ENCODE peak calls at places on chromosome 22, in ten cellular contexts. B is M059J; S is choroid plexus epithelial cell; Q is retina; E is LHCN-M2; V is MCF 10A; D is endothelial cell; O is NCI-H510A; H is activated T-helper 1 cell treated with anti-CD3 and anti-CD28 coated beads, Interleukin-2, amount 50 U/mL, for 16 hours; L is stimulated activated CD4-positive, alpha-beta T cell treated with anti-CD3 and anti-CD28 coated beads, TNF-alpha, amount 100 ng/mL, for 48 hours. Z is an unnamed sample.
A peak's percentile ranks its signal among the peaks of the same experiment; 100 is the strongest.

GRCh38 chr22:24380220-24381218 is 46.9 kb upstream of the ADORA2A start:
- DNase-seq in B (no peak), S (no peak), Q (peak; percentile 6), E (no peak), V (no peak), D (no peak), O (no peak), H (no peak), L (no peak), Z (no peak)

GRCh38 chr22:30290679-30291333 is 1.5 kb upstream of the CASTOR1 start:
- DNase-seq in B (peak; percentile 79), S (peak; percentile 86), Q (peak; percentile 24), E (peak; percentile 97), V (peak; percentile 88), D (peak; percentile 52), O (peak; percentile 56), H (no peak), L (no peak), Z (peak; percentile 63)

GRCh38 chr22:31490496-31490925 is 869 bp upstream of the EIF4ENIF1 start:
- DNase-seq in B (peak; percentile 67), S (peak; percentile 76), Q (no peak), E (peak; percentile 70), V (peak; percentile 42), D (peak; percentile 49), O (no peak), H (peak; percentile 7), L (peak; percentile 33), Z (peak; percentile 78)

GRCh38 chr22:28582806-28583205 is 96.8 kb downstream of the TTC28 start:
- DNase-seq in B (peak; percentile 35), S (peak; percentile 73), Q (no peak), E (peak; percentile 38), V (peak; percentile 11), D (no peak), O (no peak), H (no peak), L (no peak), Z (peak; percentile 84)

GRCh38 chr22:17888855-17889254 is 114.6 kb upstream of the BID start:
- DNase-seq in B (no peak), S (peak; percentile 71), Q (no peak), E (no peak), V (no peak), D (peak; percentile 49), O (no peak), H (no peak), L (no peak), Z (peak; percentile 45)

GRCh38 chr22:19645905-19646304 is 68.4 kb upstream of the SEPTIN5 start:
- DNase-seq in B (no peak), S (no peak), Q (no peak), E (no peak), V (no peak), D (no peak), O (no peak), H (no peak), L (no peak), Z (no peak)

GRCh38 chr22:34004058-34004457 is 83.8 kb upstream of the LARGE1 start:
- DNase-seq in B (no peak), S (no peak), Q (no peak), E (no peak), V (no peak), D (no peak), O (no peak), H (no peak), L (no peak), Z (no peak)

GRCh38 chr22:49960967-49961600 is 512 bp downstream of the PIM3 start:
- DNase-seq in B (no peak), S (peak; percentile 59), Q (no peak), E (no peak), V (no peak), D (no peak), O (no peak), H (no peak), L (no peak), Z (peak; percentile 33)

GRCh38 chr22:24067587-24068376 is 56.7 kb downstream of the CABIN1 start:
- DNase-seq in B (no peak), S (no peak), Q (no peak), E (no peak), V (peak; percentile 19), D (no peak), O (peak; percentile 40), H (no peak), L (no peak), Z (no peak)

GRCh38 chr22:49643998-49644397 is 183.7 kb downstream of the BRD1 start:
- DNase-seq in B (no peak), S (no peak), Q (no peak), E (no peak), V (no peak), D (no peak), O (no peak), H (no peak), L (no peak), Z (no peak)

GRCh38 chr22:20055144-20055543 is 24.9 kb upstream of the DGCR8 start:
- DNase-seq in B (no peak), S (no peak), Q (no peak), E (no peak), V (no peak), D (no peak), O (no peak), H (no peak), L (no peak), Z (no peak)

GRCh38 chr22:29359469-29359868 is 28.9 kb downstream of the AP1B1 start:
- DNase-seq in B (no peak), S (peak; percentile 77), Q (peak; percentile 56), E (peak; percentile 36), V (peak; percentile 63), D (peak; percentile 54), O (no peak), H (no peak), L (no peak), Z (peak; percentile 65)

GRCh38 chr22:40485813-40486610 is 115.6 kb downstream of the SGSM3 start:
- DNase-seq in B (no peak), S (peak; percentile 49), Q (no peak), E (no peak), V (peak; percentile 89), D (no peak), O (no peak), H (no peak), L (no peak), Z (peak; percentile 69)

GRCh38 chr22:26579331-26579886 is 10.5 kb downstream of the TPST2 start:
- DNase-seq in B (no peak), S (no peak), Q (no peak), E (no peak), V (no peak), D (no peak), O (no peak), H (peak; percentile 24), L (peak; percentile 46), Z (no peak)

GRCh38 chr22:48089601-48090331 is 1327.3 kb downstream of the TBC1D22A start:
- DNase-seq in B (peak; percentile 63), S (peak; percentile 4), Q (no peak), E (no peak), V (no peak), D (no peak), O (no peak), H (no peak), L (no peak), Z (peak; percentile 27)

GRCh38 chr22:50282361-50283144 is 12.4 kb upstream of the MAPK11 start:
- DNase-seq in B (peak; percentile 79), S (peak; percentile 84), Q (no peak), E (peak; percentile 80), V (peak; percentile 84), D (no peak), O (no peak), H (no peak), L (no peak), Z (peak; percentile 85)

GRCh38 chr22:29842740-29843139 is 4.7 kb upstream of the ASCC2 start:
- DNase-seq in B (peak; percentile 90), S (peak; percentile 84), Q (no peak), E (peak; percentile 97), V (peak; percentile 81), D (no peak), O (no peak), H (no peak), L (no peak), Z (peak; percentile 95)

GRCh38 chr22:17570851-17571631 is 7.7 kb downstream of the SLC25A18 start:
- DNase-seq in B (peak; percentile 91), S (peak; percentile 98), Q (no peak), E (peak; percentile 61), V (peak; percentile 98), D (no peak), O (no peak), H (no peak), L (no peak), Z (peak; percentile 96)

GRCh38 chr22:20439556-20439927 is 1.9 kb upstream of the SCARF2 start:
- DNase-seq in B (no peak), S (no peak), Q (peak; percentile 2), E (no peak), V (no peak), D (no peak), O (no peak), H (no peak), L (no peak), Z (no peak)